ENCODE peak calls at places on chromosomes 7 and 10, in six cellular contexts. Z, G, S, H, P and Q are unnamed samples.

GRCh38 chr10:2572611-2573010 is 494.7 kb upstream of the PFKP start:
- DNase-seq in H (no peak), Z (no peak), P (no peak), S (no peak), G (no peak), Q (no peak)

GRCh38 chr7:154914580-154915380 is 88.1 kb downstream of the PAXIP1 start:
- DNase-seq in G (no peak), H (no peak), P (no peak), S (no peak), Z (no peak), Q (no peak)

GRCh38 chr7:30642789-30643188 is 39.5 kb downstream of the CRHR2 start:
- DNase-seq in H (no peak), P (no peak), Z (no peak), S (no peak), G (no peak), Q (no peak)

GRCh38 chr10:117131390-117132327 is 6.4 kb downstream of the VAX1 start:
- DNase-seq in H (no peak), S (no peak), P (no peak), Z (no peak), G (no peak), Q (no peak)

GRCh38 chr7:30237271-30237695 is 47.1 kb upstream of the ZNRF2 start:
- DNase-seq in Z (no peak), S (no peak), H (no peak), G (no peak), P (no peak), Q (no peak)

GRCh38 chr10:129613377-129613980 is 146.4 kb downstream of the MGMT start:
- DNase-seq in Z (no peak), H (no peak), P (no peak), S (no peak), G (no peak), Q (no peak)

GRCh38 chr10:61451357-61451756 is 1.8 kb downstream of the TMEM26 start:
- DNase-seq in H (no peak), P (no peak), Z (no peak), S (no peak), G (no peak), Q (no peak)

GRCh38 chr10:84704101-84704500 is 375.7 kb downstream of the CCSER2 start:
- DNase-seq in P (no peak), H (no peak), Z (no peak), S (no peak), G (no peak), Q (no peak)

GRCh38 chr10:125844673-125845300 is 21.4 kb downstream of the BCCIP start:
- DNase-seq in G (no peak), Z (peak), H (no peak), P (peak), S (no peak), Q (no peak)

GRCh38 chr7:2689951-2690705 is 2.1 kb downstream of the AMZ1 start:
- DNase-seq in P (no peak), S (peak), G (no peak), Z (no peak), H (no peak), Q (peak)

GRCh38 chr7:95865716-95866371 is 93.5 kb downstream of the DYNC1I1 start:
- DNase-seq in S (peak), Z (no peak), G (no peak), H (peak), P (no peak), Q (peak)

GRCh38 chr7:35781200-35781701 is 19.6 kb upstream of the SEPTIN7 start:
- DNase-seq in Z (no peak), P (no peak), S (peak), G (no peak), H (no peak), Q (peak)

GRCh38 chr7:141788296-141788695 is 1.7 kb upstream of the TAS2R5 start:
- DNase-seq in G (no peak), S (no peak), Z (no peak), H (no peak), P (no peak), Q (no peak)

GRCh38 chr7:130037703-130038102 is 13.5 kb downstream of the ZC3HC1 start:
- DNase-seq in H (peak), S (peak), Z (no peak), P (no peak), G (no peak), Q (peak)

GRCh38 chr7:70044525-70044924 is 446.2 kb downstream of the AUTS2 start:
- DNase-seq in G (no peak), P (no peak), Z (no peak), H (no peak), S (no peak), Q (no peak)

GRCh38 chr7:70044064-70044463 is 445.8 kb downstream of the AUTS2 start:
- DNase-seq in S (no peak), G (no peak), H (no peak), P (peak), Z (no peak), Q (no peak)

GRCh38 chr7:70043139-70043538 is 444.9 kb downstream of the AUTS2 start:
- DNase-seq in Z (no peak), P (no peak), S (no peak), G (no peak), H (no peak), Q (no peak)

GRCh38 chr7:70042533-70042932 is 444.3 kb downstream of the AUTS2 start:
- DNase-seq in G (no peak), Z (no peak), P (no peak), H (no peak), S (peak), Q (peak)

GRCh38 chr7:70040971-70041766 is 442.9 kb downstream of the AUTS2 start:
- DNase-seq in Z (no peak), G (no peak), H (peak), P (no peak), S (peak), Q (peak)
- TF ChIP-seq CTCF in Z (peak), G (peak), H (peak), P (peak), S (peak), Q (peak)

DNA sequence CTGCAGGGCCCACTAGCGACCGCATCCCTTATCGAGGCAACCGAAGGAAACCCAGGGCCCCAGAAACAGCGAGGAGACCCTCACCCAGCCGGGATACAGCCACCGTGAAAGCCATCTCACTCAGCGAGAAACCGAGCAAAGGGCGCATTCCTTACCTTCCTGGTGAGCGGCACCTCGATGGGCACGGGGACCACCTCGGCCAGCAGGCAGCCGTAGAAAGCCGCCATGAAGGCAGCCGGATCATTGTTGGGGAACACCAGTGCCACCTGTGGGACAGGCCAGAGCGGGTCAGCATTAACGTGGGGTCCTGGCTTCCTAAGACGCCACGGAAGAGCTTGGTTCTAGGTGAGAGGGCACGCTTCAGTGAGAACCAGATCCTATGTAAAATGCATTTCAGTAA is 263.7 kb downstream of the ZMYND11 start:
- DNase-seq in Z (no peak), G (no peak), P (no peak), H (no peak), S (no peak), Q (no peak)
- H3K4me3 ChIP-seq in Z (no peak), G (no peak), P (no peak), H (no peak), S (no peak), Q (no peak)

DNA sequence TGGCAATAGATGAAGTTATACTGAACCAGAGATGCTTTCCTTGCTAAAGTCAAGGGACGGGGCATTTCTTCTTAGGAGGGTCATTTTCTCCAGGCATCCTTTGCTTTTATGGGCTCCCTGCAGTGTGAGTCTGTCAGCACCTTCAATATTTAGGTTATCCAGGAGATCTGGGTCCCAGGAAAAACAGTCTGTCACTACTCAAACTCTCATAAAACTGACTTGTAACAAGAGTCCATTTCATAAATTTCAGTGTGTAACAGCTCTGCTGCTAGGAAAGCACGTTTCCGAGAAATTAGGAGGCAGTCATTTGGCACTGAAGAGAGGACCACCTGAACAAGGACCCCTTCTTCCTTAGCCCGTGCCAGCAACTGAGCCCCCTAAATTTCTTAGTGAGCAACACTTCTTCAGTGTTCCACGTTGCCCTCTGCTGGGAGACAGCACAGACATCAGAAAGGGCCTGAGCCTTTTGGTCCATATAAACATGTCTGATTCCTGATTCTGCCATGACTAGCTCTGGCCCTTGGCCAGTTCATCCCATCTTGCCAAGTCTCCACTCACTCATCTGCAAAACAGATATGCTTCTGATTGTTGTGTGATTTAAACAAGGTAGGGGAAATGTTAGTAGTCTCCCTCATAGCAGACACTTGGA is 7.2 kb downstream of the GCC1 start:
- DNase-seq in G (no peak), S (peak), Z (no peak), P (peak), H (peak), Q (peak)
- TF ChIP-seq CTCF in G (no peak), S (peak), Z (no peak), P (peak), H (peak), Q (peak)

GRCh38 chr10:86785968-86786367 is 29.5 kb downstream of the BMPR1A start:
- DNase-seq in Z (no peak), S (peak), P (no peak), H (no peak), G (no peak), Q (no peak)

GRCh38 chr10:86785021-86785420 is 28.6 kb downstream of the BMPR1A start:
- DNase-seq in H (no peak), G (no peak), Z (no peak), S (peak), P (no peak), Q (no peak)

GRCh38 chr10:86786368-86786767 is 29.9 kb downstream of the BMPR1A start:
- DNase-seq in P (no peak), G (no peak), H (no peak), S (peak), Z (no peak), Q (no peak)

GRCh38 chr10:86779267-86780017 is 23.0 kb downstream of the BMPR1A start:
- DNase-seq in S (peak), H (no peak), Z (no peak), G (no peak), P (no peak), Q (peak)

DNA sequence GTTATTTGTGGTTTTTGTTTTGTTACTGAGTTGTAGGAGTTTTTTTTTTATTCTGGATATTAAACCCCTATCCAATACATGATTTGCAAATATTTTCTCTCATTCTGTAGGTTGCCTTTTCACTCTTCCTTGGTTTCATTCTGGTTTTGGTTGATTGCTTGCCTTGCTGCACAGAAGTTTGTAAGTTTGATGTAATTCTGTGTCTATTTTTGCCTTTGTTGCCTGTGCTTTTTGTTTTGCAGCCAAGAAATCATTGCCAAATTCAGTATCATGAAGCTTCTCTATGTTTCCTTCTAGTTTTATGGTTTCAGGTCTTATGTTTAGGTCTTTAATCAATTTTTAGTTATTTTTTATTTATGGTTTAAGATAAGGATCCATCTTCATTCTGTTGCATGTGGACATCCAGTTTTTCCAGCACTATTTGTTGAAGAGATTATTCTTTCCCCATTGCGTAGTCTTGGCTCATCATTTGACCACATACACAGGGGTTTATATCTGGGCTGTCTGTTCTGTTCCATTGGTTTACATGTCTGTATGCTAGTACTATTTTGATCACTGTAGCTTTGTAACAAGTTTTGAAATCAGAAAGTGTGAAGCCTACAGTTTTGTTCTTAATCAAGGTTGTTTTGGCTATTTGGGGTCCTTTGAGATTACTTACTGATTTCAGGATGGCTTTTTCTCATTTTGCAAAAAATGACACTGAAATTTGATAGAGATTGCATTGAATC is 26.4 kb downstream of the BMPR1A start:
- DNase-seq in Z (no peak), G (no peak), S (peak), H (no peak), P (no peak), Q (peak)
- H3K4me3 ChIP-seq in Z (no peak), G (no peak), S (no peak), H (no peak), P (no peak), Q (no peak)

GRCh38 chr10:9311702-9312499 is 1257.4 kb downstream of the GATA3 start:
- DNase-seq in G (no peak), H (no peak), Z (no peak), P (no peak), S (peak), Q (no peak)
- TF ChIP-seq CTCF in G (no peak), H (peak), Z (no peak), P (no peak), S (peak), Q (peak)

GRCh38 chr7:24052572-24053223 is 231.3 kb upstream of the NPY start:
- DNase-seq in H (no peak), P (no peak), S (peak), G (no peak), Z (no peak), Q (peak)
- H3K4me3 ChIP-seq in H (no peak), P (no peak), S (no peak), G (no peak), Z (no peak), Q (no peak)

DNA sequence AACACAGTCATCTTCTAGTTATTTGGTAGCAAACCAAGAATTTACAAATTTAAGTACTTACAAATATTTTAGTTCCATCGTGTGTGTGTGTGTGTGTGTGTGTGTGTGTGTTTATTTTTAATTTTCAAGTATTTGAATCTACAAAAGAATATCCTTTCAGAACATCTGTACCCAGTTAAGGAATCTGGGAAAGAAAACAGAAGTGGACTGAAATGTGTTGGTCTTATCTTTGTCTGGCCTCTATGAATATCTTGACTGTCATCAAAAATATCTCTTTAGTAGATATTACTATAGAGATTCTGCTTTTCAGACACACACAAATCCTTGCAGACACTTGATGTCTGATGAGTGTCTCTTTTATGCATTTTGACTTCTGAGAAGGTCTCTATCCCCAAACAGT is 36.3 kb downstream of the NRCAM start:
- DNase-seq in Z (no peak), S (peak), P (no peak), H (no peak), G (no peak), Q (peak)
- TF ChIP-seq CTCF in Z (no peak), S (no peak), P (no peak), H (no peak), G (no peak), Q (no peak)

GRCh38 chr10:43645866-43646265 is 2.8 kb downstream of the ZNF32 start:
- DNase-seq in S (no peak), P (no peak), Z (no peak), H (no peak), G (no peak), Q (no peak)
- H3K4me3 ChIP-seq in S (no peak), P (no peak), Z (no peak), H (no peak), G (no peak), Q (no peak)

GRCh38 chr10:121189092-121189491 is 337.9 kb downstream of the WDR11 start:
- DNase-seq in S (no peak), Z (no peak), G (no peak), H (no peak), P (no peak), Q (no peak)

GRCh38 chr10:121183241-121183640 is 332.1 kb downstream of the WDR11 start:
- DNase-seq in G (no peak), Z (no peak), P (no peak), H (no peak), S (no peak), Q (no peak)

GRCh38 chr10:121187375-121187774 is 336.2 kb downstream of the WDR11 start:
- DNase-seq in Z (no peak), P (no peak), S (no peak), G (no peak), H (no peak), Q (no peak)

GRCh38 chr10:121185816-121186215 is 334.7 kb downstream of the WDR11 start:
- DNase-seq in P (no peak), H (no peak), G (no peak), Z (no peak), S (no peak), Q (no peak)

DNA sequence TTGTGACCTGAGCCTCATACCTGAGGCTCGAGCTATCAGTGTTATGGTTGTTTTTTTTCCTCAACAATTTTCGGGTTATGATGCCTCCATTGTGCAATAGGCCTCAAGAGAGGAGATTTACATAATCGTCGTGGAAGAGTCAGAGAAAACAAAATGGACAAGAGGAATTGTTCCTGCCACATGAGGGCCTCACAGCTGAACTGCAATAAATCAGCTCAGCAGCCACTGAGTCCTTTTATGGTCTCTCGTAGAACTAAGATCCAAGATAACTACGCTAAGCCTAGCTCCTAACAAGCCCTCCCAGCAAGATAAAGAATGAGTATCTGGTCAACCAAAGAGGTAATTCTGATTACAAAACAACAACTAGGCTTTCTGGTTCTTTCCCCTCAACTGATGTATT is 336.8 kb downstream of the WDR11 start:
- DNase-seq in H (no peak), G (no peak), S (no peak), P (no peak), Z (no peak), Q (no peak)
- TF ChIP-seq CTCF in H (no peak), G (no peak), S (no peak), P (no peak), Z (no peak), Q (no peak)

GRCh38 chr7:156566812-156567549 is 73.6 kb upstream of the RNF32 start:
- DNase-seq in S (no peak), P (no peak), G (no peak), H (no peak), Z (no peak), Q (no peak)
- H3K4me3 ChIP-seq in S (no peak), P (no peak), G (no peak), H (no peak), Z (no peak), Q (no peak)